ENCODE peak calls at places on chromosome X, in four cellular contexts. F is HFFc6, G is neural crest cell, O is retina. B is an unnamed sample.
A peak's percentile ranks its signal among the peaks of the same experiment; 100 is the strongest.

GRCh38 chrX:130079824-130080406 is 30.4 kb downstream of the ELF4 start:
- DNase-seq in F (peak; percentile 67), G (peak; percentile 48), O (peak; percentile 53), B (peak; percentile 80)

GRCh38 chrX:39613508-39613921 is 484.2 kb downstream of the BCOR start:
- DNase-seq in F (no peak), G (no peak), O (peak; percentile 60), B (no peak)

GRCh38 chrX:20140410-20140809 is 1.2 kb downstream of the EIF1AX start:
- DNase-seq in F (no peak), G (no peak), O (no peak), B (no peak)

GRCh38 chrX:24025741-24026402 is 1.1 kb downstream of the KLHL15 start:
- DNase-seq in F (peak; percentile 47), G (no peak), O (peak; percentile 67), B (no peak)

GRCh38 chrX:140091276-140091886 is 126.1 kb upstream of the CXorf66 start:
- DNase-seq in F (no peak), G (peak; percentile 48), O (peak; percentile 57), B (peak; percentile 43)

GRCh38 chrX:337331-337831 is 18.8 kb upstream of the GTPBP6 start:
- DNase-seq in F (no peak), G (no peak), O (no peak), B (no peak)

GRCh38 chrX:24506082-24506481 is 41.0 kb downstream of the PDK3 start:
- DNase-seq in F (peak; percentile 27), G (no peak), O (no peak), B (peak; percentile 15)

GRCh38 chrX:9532349-9532748 is 67.5 kb downstream of the TBL1X start:
- DNase-seq in F (no peak), G (no peak), O (no peak), B (no peak)

GRCh38 chrX:154600962-154601374 is 16.0 kb downstream of the CTAG1A start:
- DNase-seq in F (peak; percentile 16), G (no peak), O (no peak), B (no peak)

GRCh38 chrX:111270339-111270738 is at the start of gene CAPN6:
- DNase-seq in F (no peak), G (no peak), O (no peak), B (peak; percentile 6)

GRCh38 chrX:102745513-102746133 is 25.1 kb downstream of the GPRASP3 start:
- DNase-seq in F (no peak), G (no peak), O (peak; percentile 87), B (no peak)

GRCh38 chrX:130645955-130646583 is 244.3 kb downstream of the RBMX2 start:
- DNase-seq in F (no peak), G (no peak), O (no peak), B (no peak)

GRCh38 chrX:109635151-109635550 is 10.2 kb upstream of the KCNE5 start:
- DNase-seq in F (peak; percentile 11), G (no peak), O (peak; percentile 10), B (peak; percentile 33)

GRCh38 chrX:123157586-123157985 is 26.5 kb upstream of the GRIA3 start:
- DNase-seq in F (no peak), G (no peak), O (no peak), B (no peak)

GRCh38 chrX:142036111-142036510 is 132.4 kb downstream of the MAGEC1 start:
- DNase-seq in F (peak; percentile 29), G (no peak), O (no peak), B (no peak)

GRCh38 chrX:40912576-40912975 is 172.7 kb upstream of the USP9X start:
- DNase-seq in F (no peak), G (no peak), O (no peak), B (no peak)

GRCh38 chrX:39896951-39897740 is 200.6 kb downstream of the BCOR start:
- DNase-seq in F (peak; percentile 25), G (no peak), O (peak; percentile 75), B (peak; percentile 75)

GRCh38 chrX:109841257-109841656 is 108.2 kb upstream of the ACSL4 start:
- DNase-seq in F (no peak), G (no peak), O (no peak), B (no peak)

GRCh38 chrX:107712231-107713204 is 63.1 kb downstream of the TSC22D3 start:
- DNase-seq in F (no peak), G (no peak), O (no peak), B (no peak)

GRCh38 chrX:128800138-128800537 is 723.2 kb downstream of the SMARCA1 start:
- DNase-seq in F (no peak), G (no peak), O (no peak), B (no peak)

GRCh38 chrX:24186483-24186882 is 37.0 kb downstream of the ZFX start:
- DNase-seq in F (no peak), G (no peak), O (no peak), B (no peak)

GRCh38 chrX:38627683-38628082 is 66.3 kb downstream of the TSPAN7 start:
- DNase-seq in F (peak; percentile 2), G (no peak), O (no peak), B (no peak)

GRCh38 chrX:29940750-29941149 is 274.6 kb upstream of the MAGEB2 start:
- DNase-seq in F (no peak), G (no peak), O (no peak), B (no peak)

GRCh38 chrX:125628435-125628834 is 308.8 kb downstream of the TEX13C start:
- DNase-seq in F (no peak), G (no peak), O (no peak), B (no peak)

GRCh38 chrX:130874751-130875150 is 28.3 kb downstream of the ENOX2 start:
- DNase-seq in F (peak; percentile 20), G (no peak), O (no peak), B (no peak)

GRCh38 chrX:1391707-1392375 is at the start of gene SLC25A6:
- DNase-seq in F (peak; percentile 97), G (peak; percentile 99), O (peak; percentile 98), B (peak; percentile 100)

GRCh38 chrX:17595456-17596035 is 141.7 kb upstream of the SCML1 start:
- DNase-seq in F (peak; percentile 56), G (no peak), O (no peak), B (no peak)

GRCh38 chrX:106707771-106708454 is 18.6 kb upstream of the RNF128 start:
- DNase-seq in F (peak; percentile 94), G (no peak), O (no peak), B (peak; percentile 61)

GRCh38 chrX:3733043-3733430 is 19.6 kb upstream of the PRKX start:
- DNase-seq in F (no peak), G (no peak), O (no peak), B (no peak)

GRCh38 chrX:39907964-39908616 is 189.7 kb downstream of the BCOR start:
- DNase-seq in F (peak; percentile 94), G (no peak), O (no peak), B (peak; percentile 85)

GRCh38 chrX:444305-444704 is 57.6 kb upstream of the PPP2R3B start:
- DNase-seq in F (no peak), G (no peak), O (no peak), B (no peak)

GRCh38 chrX:9832811-9833210 is 46.6 kb downstream of the SHROOM2 start:
- DNase-seq in F (no peak), G (no peak), O (no peak), B (no peak)

GRCh38 chrX:15468036-15468435 is 25.1 kb downstream of the PIR start:
- DNase-seq in F (peak; percentile 74), G (no peak), O (peak; percentile 49), B (peak; percentile 19)

B was measured in AG08396.